ENCODE peak calls at places on chromosomes 5 and 9, in nine cellular contexts. One of them, this sample, is unnamed.

GRCh38 chr9:137878146-137878941 is 762 bp downstream of the CACNA1B start:
- DNase-seq in memory B cell: peak
- DNase-seq in fibroblast of lung: peak
- DNase-seq in iPS DF 19.7: peak
- DNase-seq in activated T-cell treated with anti-CD3 and anti-CD28 coated beads for 24 hours: no peak
- DNase-seq in psoas muscle: no peak
- DNase-seq in CD8-positive, alpha-beta memory T cell: no peak
- DNase-seq in coronary artery: no peak
- DNase-seq in GM12865: no peak
- DNase-seq in this sample: peak

GRCh38 chr5:59241119-59241518 is 652.4 kb downstream of the PDE4D start:
- DNase-seq in CD8-positive, alpha-beta memory T cell: no peak
- DNase-seq in activated T-cell treated with anti-CD3 and anti-CD28 coated beads for 24 hours: no peak
- DNase-seq in coronary artery: no peak
- DNase-seq in GM12865: no peak
- DNase-seq in memory B cell: no peak
- DNase-seq in iPS DF 19.7: no peak
- DNase-seq in psoas muscle: no peak
- DNase-seq in fibroblast of lung: no peak
- DNase-seq in this sample: no peak

GRCh38 chr5:91151947-91152346 is 231.2 kb downstream of the ARRDC3 start:
- DNase-seq in memory B cell: no peak
- DNase-seq in CD8-positive, alpha-beta memory T cell: no peak
- DNase-seq in activated T-cell treated with anti-CD3 and anti-CD28 coated beads for 24 hours: no peak
- DNase-seq in fibroblast of lung: peak
- DNase-seq in GM12865: no peak
- DNase-seq in coronary artery: peak
- DNase-seq in iPS DF 19.7: no peak
- DNase-seq in psoas muscle: no peak
- DNase-seq in this sample: no peak

GRCh38 chr5:72141440-72142271 is 34.4 kb downstream of the MAP1B start:
- DNase-seq in memory B cell: no peak
- DNase-seq in psoas muscle: no peak
- DNase-seq in coronary artery: no peak
- DNase-seq in fibroblast of lung: peak
- DNase-seq in CD8-positive, alpha-beta memory T cell: no peak
- DNase-seq in GM12865: no peak
- DNase-seq in activated T-cell treated with anti-CD3 and anti-CD28 coated beads for 24 hours: no peak
- DNase-seq in iPS DF 19.7: no peak
- DNase-seq in this sample: no peak

GRCh38 chr9:37938121-37938906 is 34.4 kb upstream of the SLC25A51 start:
- DNase-seq in coronary artery: no peak
- DNase-seq in GM12865: no peak
- DNase-seq in fibroblast of lung: peak
- DNase-seq in psoas muscle: no peak
- DNase-seq in iPS DF 19.7: no peak
- DNase-seq in activated T-cell treated with anti-CD3 and anti-CD28 coated beads for 24 hours: no peak
- DNase-seq in memory B cell: no peak
- DNase-seq in CD8-positive, alpha-beta memory T cell: no peak
- DNase-seq in this sample: peak

GRCh38 chr9:124392855-124393460 is 22.3 kb downstream of the PSMB7 start:
- DNase-seq in memory B cell: no peak
- DNase-seq in psoas muscle: no peak
- DNase-seq in coronary artery: no peak
- DNase-seq in GM12865: no peak
- DNase-seq in activated T-cell treated with anti-CD3 and anti-CD28 coated beads for 24 hours: no peak
- DNase-seq in iPS DF 19.7: no peak
- DNase-seq in CD8-positive, alpha-beta memory T cell: no peak
- DNase-seq in fibroblast of lung: peak
- DNase-seq in this sample: peak

GRCh38 chr5:78377056-78377717 is 16.8 kb downstream of the SCAMP1 start:
- DNase-seq in psoas muscle: no peak
- DNase-seq in coronary artery: no peak
- DNase-seq in GM12865: no peak
- DNase-seq in memory B cell: no peak
- DNase-seq in iPS DF 19.7: no peak
- DNase-seq in activated T-cell treated with anti-CD3 and anti-CD28 coated beads for 24 hours: no peak
- DNase-seq in fibroblast of lung: peak
- DNase-seq in CD8-positive, alpha-beta memory T cell: no peak
- DNase-seq in this sample: no peak

GRCh38 chr5:89536020-89536419 is 653.0 kb upstream of the MEF2C start:
- DNase-seq in memory B cell: no peak
- DNase-seq in fibroblast of lung: no peak
- DNase-seq in CD8-positive, alpha-beta memory T cell: no peak
- DNase-seq in psoas muscle: no peak
- DNase-seq in activated T-cell treated with anti-CD3 and anti-CD28 coated beads for 24 hours: no peak
- DNase-seq in coronary artery: no peak
- DNase-seq in GM12865: no peak
- DNase-seq in iPS DF 19.7: no peak
- DNase-seq in this sample: no peak